ENCODE peak calls at places on chromosomes 11 and 22, in ten cellular contexts. One of them, this sample, is unnamed. For H3K36me3 and H3K9me3, the result is how much of the 10 kb centered on the place peaks cover.

GRCh38 chr11:94641167-94641761 is 74.1 kb downstream of the PIWIL4 start:
- DNase-seq in endodermal cell: peak
- DNase-seq in neuronal stem cell: no peak
- DNase-seq in PC-9: no peak
- DNase-seq in adrenal gland: no peak
- DNase-seq in GM23248: no peak
- DNase-seq in K562: no peak
- DNase-seq in ascending aorta: no peak
- DNase-seq in fibroblast of lung: no peak
- DNase-seq in transverse colon: no peak
- DNase-seq in this sample: no peak

GRCh38 chr11:8709002-8709672 is 26.5 kb downstream of the RPL27A start:
- DNase-seq in endodermal cell: no peak
- DNase-seq in fibroblast of lung: peak
- DNase-seq in PC-9: no peak
- DNase-seq in ascending aorta: peak
- DNase-seq in neuronal stem cell: no peak
- DNase-seq in adrenal gland: peak
- DNase-seq in transverse colon: peak
- DNase-seq in GM23248: peak
- DNase-seq in K562: no peak
- DNase-seq in this sample: peak

GRCh38 chr11:15150507-15150906 is 35.8 kb downstream of the INSC start:
- DNase-seq in endodermal cell: no peak
- DNase-seq in neuronal stem cell: no peak
- DNase-seq in adrenal gland: no peak
- DNase-seq in transverse colon: no peak
- DNase-seq in ascending aorta: no peak
- DNase-seq in PC-9: no peak
- DNase-seq in GM23248: no peak
- DNase-seq in K562: no peak
- DNase-seq in fibroblast of lung: no peak
- DNase-seq in this sample: no peak

GRCh38 chr22:44362249-44363040 is 49.7 kb upstream of the SHISAL1 start:
- DNase-seq in fibroblast of lung: no peak
- DNase-seq in endodermal cell: peak
- DNase-seq in ascending aorta: no peak
- DNase-seq in PC-9: no peak
- DNase-seq in GM23248: no peak
- DNase-seq in transverse colon: no peak
- DNase-seq in adrenal gland: peak
- DNase-seq in neuronal stem cell: no peak
- DNase-seq in K562: no peak
- DNase-seq in this sample: peak

GRCh38 chr11:16402654-16403447 is 46.5 kb upstream of the SOX6 start:
- DNase-seq in ascending aorta: no peak
- DNase-seq in adrenal gland: no peak
- DNase-seq in transverse colon: no peak
- DNase-seq in fibroblast of lung: peak
- DNase-seq in K562: no peak
- DNase-seq in neuronal stem cell: peak
- DNase-seq in endodermal cell: peak
- DNase-seq in GM23248: no peak
- DNase-seq in PC-9: no peak
- DNase-seq in this sample: no peak

GRCh38 chr11:99505319-99505718 is 484.6 kb downstream of the CNTN5 start:
- DNase-seq in PC-9: no peak
- DNase-seq in neuronal stem cell: no peak
- DNase-seq in fibroblast of lung: peak
- DNase-seq in endodermal cell: no peak
- DNase-seq in adrenal gland: no peak
- DNase-seq in ascending aorta: no peak
- DNase-seq in transverse colon: no peak
- DNase-seq in GM23248: peak
- DNase-seq in K562: no peak
- DNase-seq in this sample: no peak

GRCh38 chr11:78312712-78313111 is 104.9 kb downstream of the GAB2 start:
- DNase-seq in ascending aorta: no peak
- DNase-seq in transverse colon: no peak
- DNase-seq in PC-9: no peak
- DNase-seq in adrenal gland: no peak
- DNase-seq in GM23248: no peak
- DNase-seq in K562: no peak
- DNase-seq in fibroblast of lung: no peak
- DNase-seq in endodermal cell: no peak
- DNase-seq in neuronal stem cell: no peak
- DNase-seq in this sample: no peak

GRCh38 chr11:63595296-63595695 is 18.9 kb downstream of the PLAAT3 start:
- DNase-seq in fibroblast of lung: peak
- DNase-seq in ascending aorta: no peak
- DNase-seq in adrenal gland: peak
- DNase-seq in transverse colon: no peak
- DNase-seq in K562: no peak
- DNase-seq in endodermal cell: peak
- DNase-seq in GM23248: peak
- DNase-seq in neuronal stem cell: no peak
- DNase-seq in PC-9: no peak
- DNase-seq in this sample: peak

GRCh38 chr11:35144103-35144741 is 5.3 kb downstream of the CD44 start:
- DNase-seq in PC-9: peak
- DNase-seq in fibroblast of lung: peak
- DNase-seq in adrenal gland: no peak
- DNase-seq in neuronal stem cell: no peak
- DNase-seq in transverse colon: peak
- DNase-seq in K562: no peak
- DNase-seq in endodermal cell: no peak
- DNase-seq in ascending aorta: no peak
- DNase-seq in GM23248: peak
- DNase-seq in this sample: peak

GRCh38 chr22:19516378-19517170 is 7.6 kb downstream of the CLDN5 start:
- DNase-seq in endodermal cell: peak
- DNase-seq in adrenal gland: no peak
- DNase-seq in K562: no peak
- DNase-seq in neuronal stem cell: no peak
- DNase-seq in ascending aorta: peak
- DNase-seq in fibroblast of lung: no peak
- DNase-seq in PC-9: no peak
- DNase-seq in GM23248: no peak
- DNase-seq in transverse colon: no peak
- DNase-seq in this sample: no peak

GRCh38 chr11:109729761-109730160 is 307.8 kb downstream of the C11orf87 start:
- DNase-seq in PC-9: no peak
- DNase-seq in endodermal cell: peak
- DNase-seq in fibroblast of lung: no peak
- DNase-seq in ascending aorta: no peak
- DNase-seq in GM23248: no peak
- DNase-seq in K562: no peak
- DNase-seq in adrenal gland: no peak
- DNase-seq in neuronal stem cell: no peak
- DNase-seq in transverse colon: peak
- DNase-seq in this sample: no peak

GRCh38 chr11:65658174-65659021 is 4.3 kb downstream of the RELA start:
- DNase-seq in transverse colon: no peak
- DNase-seq in ascending aorta: no peak
- DNase-seq in GM23248: no peak
- DNase-seq in neuronal stem cell: no peak
- DNase-seq in fibroblast of lung: no peak
- DNase-seq in adrenal gland: no peak
- DNase-seq in endodermal cell: no peak
- DNase-seq in PC-9: no peak
- DNase-seq in K562: no peak
- DNase-seq in this sample: no peak

DNA sequence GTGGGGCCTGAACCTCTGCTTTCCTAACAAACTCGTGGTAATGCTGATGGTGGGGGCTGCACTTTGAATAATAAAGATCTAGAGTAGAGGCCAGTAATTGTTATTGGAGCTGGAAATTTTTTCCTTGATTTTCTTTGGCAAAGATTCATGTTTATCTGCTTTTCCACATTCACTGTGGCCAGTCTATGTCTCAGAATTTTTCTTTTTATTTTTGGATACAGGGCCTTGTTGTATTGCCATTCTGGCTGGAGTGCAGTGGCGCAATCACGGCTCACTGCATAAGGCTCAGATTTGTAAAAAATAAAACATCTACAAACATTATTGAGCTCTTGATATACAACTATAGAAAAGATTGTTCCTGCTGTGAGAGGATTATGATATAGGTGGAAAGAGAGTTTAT is 1.6 kb downstream of the TMEM135 start:
- DNase-seq in PC-9: peak
- DNase-seq in ascending aorta: no peak
- DNase-seq in K562: no peak
- DNase-seq in GM23248: peak
- DNase-seq in fibroblast of lung: peak
- DNase-seq in transverse colon: no peak
- DNase-seq in neuronal stem cell: no peak
- DNase-seq in adrenal gland: no peak
- DNase-seq in endodermal cell: no peak
- DNase-seq in this sample: no peak
- H3K4me3 ChIP-seq in PC-9: peak
- H3K4me3 ChIP-seq in ascending aorta: peak
- H3K4me3 ChIP-seq in K562: peak
- H3K4me3 ChIP-seq in GM23248: peak
- H3K4me3 ChIP-seq in fibroblast of lung: peak
- H3K4me3 ChIP-seq in transverse colon: no peak
- H3K4me3 ChIP-seq in neuronal stem cell: peak
- H3K4me3 ChIP-seq in adrenal gland: no peak
- H3K4me3 ChIP-seq in endodermal cell: peak
- H3K4me3 ChIP-seq in this sample: no peak

DNA sequence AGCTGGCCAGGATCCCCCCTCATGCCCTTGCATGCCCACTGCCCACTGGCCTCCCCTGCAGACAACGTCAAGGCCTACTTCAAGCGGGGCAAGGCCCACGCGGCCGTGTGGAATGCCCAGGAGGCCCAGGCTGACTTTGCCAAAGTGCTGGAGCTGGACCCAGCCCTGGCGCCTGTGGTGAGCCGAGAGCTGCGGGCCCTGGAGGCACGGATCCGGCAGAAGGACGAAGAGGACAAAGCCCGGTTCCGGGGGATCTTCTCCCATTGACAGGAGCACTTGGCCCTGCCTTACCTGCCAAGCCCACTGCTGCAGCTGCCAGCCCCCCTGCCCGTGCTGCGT is 7.9 kb downstream of the AIP start:
- DNase-seq in PC-9: no peak
- DNase-seq in adrenal gland: no peak
- DNase-seq in fibroblast of lung: no peak
- DNase-seq in GM23248: no peak
- DNase-seq in K562: no peak
- DNase-seq in endodermal cell: no peak
- DNase-seq in ascending aorta: no peak
- DNase-seq in transverse colon: no peak
- DNase-seq in neuronal stem cell: no peak
- DNase-seq in this sample: no peak
- H3K36me3 ChIP-seq in PC-9: under half
- H3K36me3 ChIP-seq in adrenal gland: under half
- H3K36me3 ChIP-seq in fibroblast of lung: under half
- H3K36me3 ChIP-seq in GM23248: under half
- H3K36me3 ChIP-seq in K562: half or more
- H3K36me3 ChIP-seq in endodermal cell: under half
- H3K36me3 ChIP-seq in ascending aorta: half or more
- H3K36me3 ChIP-seq in transverse colon: under half
- H3K36me3 ChIP-seq in neuronal stem cell: under half
- H3K36me3 ChIP-seq in this sample: under half

GRCh38 chr11:45511566-45511965 is 153.9 kb downstream of the CHST1 start:
- DNase-seq in adrenal gland: no peak
- DNase-seq in neuronal stem cell: no peak
- DNase-seq in K562: no peak
- DNase-seq in fibroblast of lung: no peak
- DNase-seq in transverse colon: no peak
- DNase-seq in ascending aorta: no peak
- DNase-seq in PC-9: no peak
- DNase-seq in endodermal cell: peak
- DNase-seq in GM23248: no peak
- DNase-seq in this sample: no peak
- H3K9me3 ChIP-seq in adrenal gland: under half
- H3K9me3 ChIP-seq in neuronal stem cell: under half
- H3K9me3 ChIP-seq in K562: under half
- H3K9me3 ChIP-seq in fibroblast of lung: under half
- H3K9me3 ChIP-seq in transverse colon: under half
- H3K9me3 ChIP-seq in ascending aorta: under half
- H3K9me3 ChIP-seq in PC-9: under half
- H3K9me3 ChIP-seq in endodermal cell: under half
- H3K9me3 ChIP-seq in GM23248: under half
- H3K9me3 ChIP-seq in this sample: under half

GRCh38 chr11:3622521-3622920 is 19.3 kb downstream of the ART5 start:
- DNase-seq in transverse colon: no peak
- DNase-seq in neuronal stem cell: no peak
- DNase-seq in endodermal cell: peak
- DNase-seq in ascending aorta: no peak
- DNase-seq in fibroblast of lung: no peak
- DNase-seq in PC-9: no peak
- DNase-seq in GM23248: no peak
- DNase-seq in K562: no peak
- DNase-seq in adrenal gland: no peak
- DNase-seq in this sample: no peak

GRCh38 chr11:3626250-3626960 is 15.4 kb downstream of the ART5 start:
- DNase-seq in K562: no peak
- DNase-seq in ascending aorta: peak
- DNase-seq in GM23248: no peak
- DNase-seq in fibroblast of lung: no peak
- DNase-seq in transverse colon: peak
- DNase-seq in PC-9: no peak
- DNase-seq in neuronal stem cell: no peak
- DNase-seq in endodermal cell: peak
- DNase-seq in adrenal gland: peak
- DNase-seq in this sample: no peak

GRCh38 chr11:3623126-3623525 is 18.7 kb downstream of the ART5 start:
- DNase-seq in fibroblast of lung: no peak
- DNase-seq in GM23248: no peak
- DNase-seq in transverse colon: no peak
- DNase-seq in PC-9: no peak
- DNase-seq in adrenal gland: no peak
- DNase-seq in ascending aorta: no peak
- DNase-seq in endodermal cell: no peak
- DNase-seq in K562: no peak
- DNase-seq in neuronal stem cell: no peak
- DNase-seq in this sample: no peak

GRCh38 chr11:3631331-3631730 is 10.5 kb downstream of the ART5 start:
- DNase-seq in PC-9: no peak
- DNase-seq in GM23248: peak
- DNase-seq in adrenal gland: no peak
- DNase-seq in fibroblast of lung: no peak
- DNase-seq in K562: no peak
- DNase-seq in endodermal cell: no peak
- DNase-seq in neuronal stem cell: no peak
- DNase-seq in ascending aorta: no peak
- DNase-seq in transverse colon: no peak
- DNase-seq in this sample: no peak

DNA sequence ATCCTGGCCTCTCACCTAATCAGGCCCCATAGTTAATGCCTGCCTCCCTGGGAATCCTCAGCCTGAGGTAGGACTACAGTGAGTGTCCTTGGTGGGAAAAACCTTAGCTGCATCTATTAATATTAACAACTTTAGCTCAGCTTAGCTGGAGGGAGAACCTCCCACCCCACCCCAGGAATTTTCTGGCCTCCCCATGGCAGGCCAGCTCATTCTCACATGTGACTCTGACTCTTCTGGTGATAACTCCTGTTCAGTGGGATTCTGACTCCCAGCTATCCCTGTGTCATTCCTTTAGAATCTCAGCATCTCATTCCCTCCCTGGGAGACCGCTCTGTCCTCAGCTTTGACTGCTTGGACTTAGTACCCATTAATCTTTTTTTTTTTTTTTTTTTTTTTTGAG is 14.5 kb downstream of the ART5 start:
- DNase-seq in endodermal cell: no peak
- DNase-seq in transverse colon: no peak
- DNase-seq in GM23248: peak
- DNase-seq in adrenal gland: no peak
- DNase-seq in PC-9: no peak
- DNase-seq in fibroblast of lung: peak
- DNase-seq in ascending aorta: no peak
- DNase-seq in K562: no peak
- DNase-seq in neuronal stem cell: no peak
- DNase-seq in this sample: peak
- H3K4me3 ChIP-seq in endodermal cell: no peak
- H3K4me3 ChIP-seq in transverse colon: no peak
- H3K4me3 ChIP-seq in GM23248: no peak
- H3K4me3 ChIP-seq in adrenal gland: no peak
- H3K4me3 ChIP-seq in PC-9: no peak
- H3K4me3 ChIP-seq in fibroblast of lung: no peak
- H3K4me3 ChIP-seq in ascending aorta: no peak
- H3K4me3 ChIP-seq in K562: no peak
- H3K4me3 ChIP-seq in neuronal stem cell: no peak
- H3K4me3 ChIP-seq in this sample: no peak